ENCODE peak calls at places on chromosomes 7 and 10, in seven cellular contexts. L is fibroblast of pulmonary artery, Z is HFFc6, P is WTC11, Y is HCT116, S is tibial artery, C is GM06990. R is an unnamed sample.

GRCh38 chr10:106705576-106706526 is 458.7 kb downstream of the SORCS1 start:
- DNase-seq in Y (peak; percentile 10), Z (peak; percentile 18), C (no peak), P (peak; percentile 68), S (no peak), L (peak; percentile 74), R (peak; percentile 47)

GRCh38 chr10:71326464-71326881 is 7.4 kb downstream of the SLC29A3 start:
- DNase-seq in C (no peak), P (no peak), L (no peak), S (no peak), Y (no peak), Z (no peak), R (no peak)

GRCh38 chr7:93923946-93924345 is 2.4 kb downstream of the GNG11 start:
- DNase-seq in P (no peak), Z (peak; percentile 36), C (no peak), Y (no peak), S (no peak), L (no peak), R (no peak)

GRCh38 chr10:127091354-127091753 is 105.0 kb downstream of the INSYN2A start:
- DNase-seq in S (no peak), C (no peak), L (no peak), Z (no peak), P (no peak), Y (no peak), R (no peak)

GRCh38 chr10:22911889-22912762 is 15.7 kb upstream of the ARMC3 start:
- DNase-seq in S (no peak), Y (no peak), C (no peak), Z (no peak), L (peak; percentile 84), P (no peak), R (no peak)

GRCh38 chr10:58817499-58817898 is 304.8 kb downstream of the BICC1 start:
- DNase-seq in L (no peak), P (no peak), C (no peak), Z (no peak), S (no peak), Y (no peak), R (no peak)

GRCh38 chr7:27991006-27991528 is 189.5 kb downstream of the JAZF1 start:
- DNase-seq in P (no peak), S (no peak), C (no peak), Y (no peak), L (no peak), Z (no peak), R (no peak)

GRCh38 chr10:84825330-84825729 is 496.9 kb downstream of the CCSER2 start:
- DNase-seq in L (peak; percentile 10), C (no peak), P (no peak), Y (no peak), S (no peak), Z (peak; percentile 15), R (no peak)

GRCh38 chr10:103845983-103846382 is 9.4 kb downstream of the SH3PXD2A start:
- DNase-seq in Y (no peak), P (no peak), Z (no peak), L (no peak), C (no peak), S (no peak), R (peak; percentile 51)

GRCh38 chr10:44517635-44518034 is 132.7 kb upstream of the CXCL12 start:
- DNase-seq in P (peak; percentile 68), S (no peak), L (no peak), C (no peak), Y (peak; percentile 10), Z (no peak), R (no peak)

GRCh38 chr7:94289071-94289470 is 105.6 kb upstream of the COL1A2 start:
- DNase-seq in Z (peak; percentile 83), L (peak; percentile 94), S (peak; percentile 81), Y (peak; percentile 81), P (peak; percentile 77), C (no peak), R (no peak)

GRCh38 chr10:22542773-22543172 is 171.6 kb downstream of the PIP4K2A start:
- DNase-seq in P (no peak), S (no peak), Z (no peak), Y (no peak), L (no peak), C (no peak), R (no peak)

GRCh38 chr10:86180861-86181260 is 185.7 kb downstream of the GRID1 start:
- DNase-seq in L (no peak), C (no peak), S (peak; percentile 60), P (no peak), Y (no peak), Z (no peak), R (no peak)

GRCh38 chr10:6059506-6059905 is 2.7 kb downstream of the IL2RA start:
- DNase-seq in Z (no peak), S (no peak), C (no peak), Y (no peak), P (no peak), L (no peak), R (no peak)

GRCh38 chr7:88450874-88451273 is 144.2 kb upstream of the STEAP4 start:
- DNase-seq in Z (no peak), L (no peak), S (no peak), Y (no peak), C (no peak), P (no peak), R (no peak)

GRCh38 chr7:14900051-14900450 is 2.5 kb downstream of the DGKB start:
- DNase-seq in Z (no peak), Y (no peak), C (no peak), P (no peak), L (no peak), S (no peak), R (no peak)

GRCh38 chr10:51001587-51001986 is 72.7 kb upstream of the PRKG1 start:
- DNase-seq in C (no peak), Y (no peak), S (no peak), L (peak; percentile 58), P (no peak), Z (no peak), R (peak; percentile 11)

GRCh38 chr7:141541375-141541774 is 9.8 kb upstream of the AGK start:
- DNase-seq in L (no peak), Y (no peak), C (no peak), P (no peak), S (no peak), Z (no peak), R (no peak)

GRCh38 chr7:45402480-45403218 is 171.5 kb upstream of the ADCY1 start:
- DNase-seq in S (no peak), C (no peak), P (no peak), Y (no peak), Z (no peak), L (peak; percentile 31), R (no peak)

DNA sequence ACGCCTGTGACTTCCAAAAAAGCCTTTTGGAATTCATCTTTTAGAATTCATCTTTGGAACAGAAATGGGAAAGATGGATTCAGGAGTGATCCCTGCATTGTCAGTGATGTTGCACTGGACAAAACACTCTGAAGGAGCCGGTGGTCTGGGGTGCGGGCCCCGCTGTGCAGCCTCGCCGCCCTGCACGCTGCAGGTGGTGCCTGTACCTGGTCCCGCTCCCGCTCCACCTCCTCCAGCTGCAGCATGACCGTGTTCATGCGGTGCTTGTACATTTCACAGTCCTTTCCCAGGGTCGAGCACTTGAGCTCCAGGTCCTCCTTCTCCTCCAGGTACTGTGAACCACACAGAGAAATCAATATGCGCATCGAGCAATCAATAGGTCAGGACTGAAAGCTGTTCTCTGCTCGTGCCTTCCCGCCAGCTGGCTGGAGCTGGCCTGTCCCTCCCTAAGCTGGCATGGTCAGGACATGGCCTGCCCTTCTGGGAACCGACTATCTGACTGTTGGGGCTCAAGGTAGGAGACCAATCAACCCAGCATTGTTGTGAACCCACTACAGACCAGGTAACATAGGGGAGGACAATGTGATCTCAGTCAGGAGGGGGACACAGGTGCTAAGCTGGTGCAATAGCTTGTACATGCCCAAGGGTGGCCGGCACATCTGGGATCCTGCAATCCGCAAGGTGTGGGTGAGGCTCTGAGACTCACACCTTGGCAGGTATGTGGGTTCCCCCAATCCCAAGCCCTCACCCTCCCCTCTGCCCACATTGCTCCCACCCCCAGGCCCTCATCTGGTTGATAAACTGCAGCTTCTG is 93.8 kb upstream of the GNA12 start:
- DNase-seq in C (no peak), S (peak; percentile 49), Z (no peak), L (no peak), Y (no peak), P (peak; percentile 10), R (no peak)
- TF ChIP-seq CTCF in C (no peak), S (no peak), Z (no peak), L (no peak), Y (no peak), P (no peak), R (no peak)

DNA sequence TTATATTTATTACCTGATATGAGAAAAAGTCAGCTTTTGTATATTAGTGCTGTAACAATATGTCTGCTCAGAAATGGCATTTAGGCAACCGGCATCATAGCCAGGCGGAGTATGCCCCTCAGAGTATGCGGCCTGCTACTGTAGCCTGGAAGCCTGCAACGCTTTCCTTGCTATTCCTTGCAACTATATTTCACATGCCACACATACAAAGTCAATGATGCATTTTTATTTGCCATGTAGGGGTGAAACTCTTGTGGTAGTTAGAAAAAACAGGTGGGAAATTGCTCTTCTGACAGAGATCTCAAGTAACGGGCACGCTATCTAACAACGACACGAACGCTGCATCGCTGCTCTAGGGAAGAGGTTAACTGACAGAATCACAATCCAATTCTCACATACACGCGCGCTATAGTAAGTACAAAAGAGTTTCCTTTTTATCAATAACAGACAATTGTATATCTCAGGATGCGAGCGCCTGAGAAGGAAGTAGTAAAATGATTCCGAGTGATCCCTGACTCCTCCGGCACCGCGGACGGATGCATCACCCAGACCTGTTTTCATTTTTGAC is 5.9 kb downstream of the EBF3 start:
- DNase-seq in C (no peak), P (no peak), S (peak; percentile 44), Y (no peak), Z (no peak), L (peak; percentile 66), R (no peak)
- TF ChIP-seq CTCF in C (no peak), P (no peak), S (no peak), Y (no peak), Z (no peak), L (peak; percentile 29), R (no peak)

DNA sequence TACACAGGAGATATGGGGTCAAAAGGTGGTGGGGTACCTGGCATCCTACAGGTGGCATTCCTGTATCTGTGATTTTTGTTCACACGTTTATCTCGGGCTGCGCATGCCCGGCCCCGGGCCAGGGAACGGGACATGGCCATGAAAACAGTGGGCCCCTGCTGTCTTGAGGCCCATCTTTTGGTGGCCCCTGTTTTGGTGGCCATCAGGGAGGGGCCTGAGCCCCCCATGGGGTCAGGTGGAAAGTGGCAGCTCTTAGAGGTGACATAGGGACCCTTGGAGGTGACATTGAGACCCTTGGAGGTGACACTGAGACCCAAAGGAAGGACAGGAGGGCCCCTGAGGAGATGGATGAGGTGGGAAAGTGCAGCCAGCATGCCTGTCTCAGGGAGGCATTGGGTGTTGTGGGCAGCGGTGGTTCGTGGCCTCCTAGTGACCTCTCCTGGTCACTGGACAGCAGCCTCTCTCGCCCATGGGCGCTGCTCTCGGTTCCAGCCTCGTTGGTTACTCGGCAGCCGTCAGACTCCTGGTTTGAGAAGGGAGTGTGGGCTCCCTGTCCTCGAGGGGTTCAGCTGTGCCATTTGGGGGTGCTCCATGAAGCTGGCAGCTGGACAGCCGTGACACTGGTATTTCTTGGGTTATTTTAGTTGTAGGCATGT is 39.9 kb downstream of the INPP5A start:
- DNase-seq in Y (no peak), S (no peak), C (no peak), L (peak; percentile 12), P (no peak), Z (no peak), R (no peak)
- TF ChIP-seq CTCF in Y (no peak), S (peak; percentile 42), C (no peak), L (peak; percentile 1), P (no peak), Z (no peak), R (no peak)

DNA sequence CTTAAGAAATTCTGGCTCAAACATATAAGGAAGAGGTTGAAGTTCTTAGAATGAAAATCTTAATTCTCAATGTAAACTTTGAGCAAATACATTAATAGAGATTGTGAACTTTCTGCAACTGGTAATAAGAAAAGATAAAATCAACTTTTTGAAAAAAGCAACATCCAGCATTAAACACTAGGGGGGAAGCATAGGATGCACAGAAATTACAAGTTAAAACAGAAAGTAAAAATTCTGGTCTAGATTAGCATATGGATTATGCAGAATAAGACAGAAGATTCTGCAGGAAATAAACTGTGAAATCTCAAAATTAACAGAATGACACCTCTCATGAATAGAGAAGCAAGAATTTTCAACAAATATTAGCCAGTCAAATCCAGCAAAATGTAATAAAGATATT is 38.0 kb upstream of the CAV2 start:
- DNase-seq in C (no peak), Y (no peak), L (no peak), Z (no peak), P (no peak), S (no peak), R (no peak)
- TF ChIP-seq CTCF in C (no peak), Y (peak; percentile 13), L (peak; percentile 28), Z (peak; percentile 62), P (no peak), S (no peak), R (no peak)